ENCODE peak calls at places on chromosomes 7 and 10, in four cellular contexts. F is GM10248, V is heart right ventricle, P is suprapubic skin. E is an unnamed sample.

GRCh38 chr10:46296629-46297275 is 10.0 kb downstream of the ANTXRL start:
- DNase-seq in P (peak), V (no peak), F (no peak), E (no peak)

GRCh38 chr7:39428221-39428620 is 138.0 kb upstream of the YAE1 start:
- DNase-seq in P (no peak), F (no peak), V (no peak), E (no peak)

GRCh38 chr7:158975526-158976467 is 119.4 kb downstream of the DYNC2I1 start:
- DNase-seq in F (no peak), V (no peak), P (no peak), E (no peak)

GRCh38 chr10:1638889-1639418 is 98.4 kb downstream of the ADARB2 start:
- DNase-seq in P (no peak), F (no peak), V (no peak), E (no peak)

GRCh38 chr7:17043012-17043877 is 161.5 kb upstream of the AGR3 start:
- DNase-seq in V (no peak), P (no peak), F (no peak), E (no peak)

GRCh38 chr10:46524471-46525176 is 31.8 kb downstream of the GPRIN2 start:
- DNase-seq in P (peak), F (no peak), V (no peak), E (peak)

GRCh38 chr10:5165738-5166137 is 19.2 kb downstream of the AKR1C8 start:
- DNase-seq in V (no peak), P (no peak), F (no peak), E (no peak)

GRCh38 chr10:98374176-98374969 is 40.6 kb downstream of the PYROXD2 start:
- DNase-seq in P (no peak), F (no peak), V (no peak), E (no peak)

GRCh38 chr7:22192778-22193177 is 164.2 kb downstream of the RAPGEF5 start:
- DNase-seq in V (no peak), P (no peak), F (no peak), E (no peak)

GRCh38 chr10:26621243-26621888 is 76.1 kb upstream of the PDSS1 start:
- DNase-seq in V (no peak), F (no peak), P (no peak), E (no peak)

GRCh38 chr7:26369519-26370385 is 78.1 kb downstream of the SNX10 start:
- DNase-seq in P (no peak), V (no peak), F (peak), E (no peak)

GRCh38 chr7:69772699-69773436 is 174.6 kb downstream of the AUTS2 start:
- DNase-seq in V (no peak), F (no peak), P (no peak), E (no peak)

GRCh38 chr7:134730359-134730758 is 49.1 kb upstream of the CALD1 start:
- DNase-seq in V (no peak), P (no peak), F (no peak), E (no peak)

GRCh38 chr7:19747740-19748339 is 25.6 kb downstream of the TMEM196 start:
- DNase-seq in F (peak), P (no peak), V (no peak), E (no peak)

GRCh38 chr7:155865830-155866545 is 53.7 kb upstream of the SHH start:
- DNase-seq in P (peak), F (no peak), V (no peak), E (no peak)

GRCh38 chr10:88115968-88116367 is 252.5 kb downstream of the PTEN start:
- DNase-seq in P (no peak), F (no peak), V (no peak), E (no peak)

GRCh38 chr7:53657586-53657985 is 622.2 kb downstream of the POM121L12 start:
- DNase-seq in V (no peak), P (no peak), F (no peak), E (no peak)

GRCh38 chr10:323651-324293 is 188.5 kb downstream of the ZMYND11 start:
- DNase-seq in F (peak), V (peak), P (peak), E (peak)

GRCh38 chr7:130425798-130426197 is 15.0 kb downstream of the CEP41 start:
- DNase-seq in F (no peak), V (no peak), P (no peak), E (no peak)

GRCh38 chr7:96287168-96287567 is 34.7 kb downstream of the SLC25A13 start:
- DNase-seq in P (no peak), V (no peak), F (peak), E (no peak)

GRCh38 chr7:24884401-24884800 is 95.6 kb downstream of the OSBPL3 start:
- DNase-seq in F (no peak), P (no peak), V (no peak), E (no peak)

GRCh38 chr10:110141747-110142625 is 65.4 kb upstream of the MXI1 start:
- DNase-seq in F (no peak), P (no peak), V (peak), E (peak)

GRCh38 chr10:11901454-11902431 is 78.6 kb downstream of the PROSER2 start:
- DNase-seq in V (no peak), F (no peak), P (no peak), E (no peak)

GRCh38 chr7:28037220-28038010 is 143.2 kb downstream of the JAZF1 start:
- DNase-seq in P (no peak), F (peak), V (no peak), E (no peak)

GRCh38 chr7:73907554-73908122 is 46.7 kb downstream of the TMEM270 start:
- DNase-seq in F (no peak), P (peak), V (no peak), E (no peak)

GRCh38 chr10:5508786-5509185 is 9.4 kb upstream of the CALML5 start:
- DNase-seq in V (no peak), P (no peak), F (no peak), E (no peak)

GRCh38 chr7:127588697-127589482 is 679 bp downstream of the ARF5 start:
- DNase-seq in V (peak), F (peak), P (no peak), E (peak)

GRCh38 chr7:44858161-44858560 is 10.3 kb upstream of the H2AZ2 start:
- DNase-seq in V (no peak), P (no peak), F (no peak), E (no peak)

GRCh38 chr7:28207486-28208158 is 27.0 kb upstream of the JAZF1 start:
- DNase-seq in P (no peak), V (no peak), F (peak), E (no peak)

GRCh38 chr10:28776519-28776918 is 99.2 kb downstream of the BAMBI start:
- DNase-seq in F (no peak), P (no peak), V (no peak), E (no peak)

GRCh38 chr7:107078517-107078966 is 34.0 kb downstream of the PRKAR2B start:
- DNase-seq in P (no peak), V (no peak), F (no peak), E (no peak)

GRCh38 chr10:31320179-31320597 is 1.2 kb downstream of the ZEB1 start:
- DNase-seq in P (peak), V (peak), F (peak), E (peak)

GRCh38 chr10:79353000-79353406 is 5.7 kb downstream of the PPIF start:
- DNase-seq in F (peak), V (no peak), P (peak), E (no peak)

GRCh38 chr10:60346661-60347060 is 43.0 kb downstream of the ANK3 start:
- DNase-seq in V (no peak), P (no peak), F (no peak), E (no peak)

DNA sequence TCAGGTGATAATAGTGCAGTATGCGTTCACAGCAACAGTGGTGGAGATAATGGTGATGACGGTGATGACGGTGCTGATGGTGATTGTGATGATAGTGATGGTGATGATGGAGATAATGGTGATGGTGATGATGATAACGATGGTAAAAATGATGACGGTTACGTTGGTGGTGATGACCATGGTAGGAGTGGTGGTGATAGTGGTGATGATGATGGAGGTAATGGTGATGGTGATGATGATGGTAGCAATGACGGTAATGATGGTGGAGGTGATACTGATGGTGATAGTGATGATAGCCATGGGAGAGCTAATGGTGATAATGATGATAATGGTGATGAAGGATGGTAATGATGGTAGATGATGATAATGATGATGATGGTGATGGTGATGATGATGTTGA is 45.0 kb downstream of the FAM20C start:
- DNase-seq in P (no peak), V (no peak), F (no peak), E (no peak)
- TF ChIP-seq CTCF in P (no peak), V (no peak), F (no peak), E (no peak)

GRCh38 chr7:43729214-43729923 is at the start of gene COA1:
- DNase-seq in V (peak), P (peak), F (peak), E (peak)
- TF ChIP-seq CTCF in V (no peak), P (no peak), F (no peak), E (peak)

DNA sequence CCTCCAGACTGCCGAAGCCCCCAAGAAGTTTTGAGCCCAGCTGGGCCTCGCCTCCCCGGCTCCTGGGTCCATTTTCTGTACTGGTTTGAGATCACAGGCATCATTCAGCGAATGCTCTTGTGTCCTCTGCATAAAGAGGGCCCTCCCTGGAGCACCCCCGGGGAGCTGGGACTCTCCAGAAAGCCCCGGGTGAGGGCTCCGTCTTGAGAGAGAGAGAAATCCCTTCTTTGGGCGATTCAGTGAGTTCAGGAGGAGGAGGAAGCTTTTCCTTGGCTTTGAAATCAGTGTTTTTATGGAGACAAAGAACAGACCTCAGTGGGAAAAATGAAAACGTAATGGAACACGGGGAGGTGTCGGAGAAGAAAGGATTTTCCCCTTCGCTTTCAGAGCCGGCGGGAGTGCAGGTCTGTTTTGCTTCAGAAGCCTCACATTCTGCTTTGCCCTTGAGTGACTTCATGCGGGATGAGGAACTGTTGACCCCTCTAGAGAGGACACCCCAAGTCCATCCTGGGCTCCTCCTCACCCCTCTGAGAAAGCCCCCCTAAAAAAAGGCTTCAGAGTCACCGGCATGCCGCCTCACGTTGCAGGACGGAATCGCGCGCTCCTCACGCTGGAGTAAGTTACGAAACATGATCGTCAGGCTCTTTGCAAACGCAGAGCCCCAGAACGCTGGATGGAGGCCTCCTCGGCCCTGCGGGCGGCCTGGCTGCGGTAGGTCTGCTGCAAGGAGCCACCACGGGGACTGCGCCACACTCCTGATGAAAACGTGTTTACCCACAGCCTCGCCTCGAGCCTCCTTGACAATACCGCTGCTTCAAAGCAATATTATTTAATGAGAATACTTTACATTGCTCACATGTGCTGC is 8.5 kb upstream of the AP5Z1 start:
- DNase-seq in F (no peak), P (peak), V (no peak), E (no peak)
- TF ChIP-seq CTCF in F (no peak), P (no peak), V (no peak), E (no peak)

GRCh38 chr7:37282927-37283326 is 165.7 kb downstream of the ELMO1 start:
- DNase-seq in P (no peak), F (no peak), V (no peak), E (no peak)

GRCh38 chr7:37284285-37284684 is 164.4 kb downstream of the ELMO1 start:
- DNase-seq in V (no peak), P (no peak), F (no peak), E (no peak)

GRCh38 chr7:37283701-37284100 is 165.0 kb downstream of the ELMO1 start:
- DNase-seq in F (no peak), P (no peak), V (no peak), E (no peak)

GRCh38 chr7:37285701-37286475 is 162.8 kb downstream of the ELMO1 start:
- DNase-seq in P (no peak), V (no peak), F (no peak), E (no peak)

GRCh38 chr7:37284805-37285211 is 163.9 kb downstream of the ELMO1 start:
- DNase-seq in V (peak), F (peak), P (no peak), E (peak)
- TF ChIP-seq CTCF in V (peak), F (peak), P (peak), E (peak)

DNA sequence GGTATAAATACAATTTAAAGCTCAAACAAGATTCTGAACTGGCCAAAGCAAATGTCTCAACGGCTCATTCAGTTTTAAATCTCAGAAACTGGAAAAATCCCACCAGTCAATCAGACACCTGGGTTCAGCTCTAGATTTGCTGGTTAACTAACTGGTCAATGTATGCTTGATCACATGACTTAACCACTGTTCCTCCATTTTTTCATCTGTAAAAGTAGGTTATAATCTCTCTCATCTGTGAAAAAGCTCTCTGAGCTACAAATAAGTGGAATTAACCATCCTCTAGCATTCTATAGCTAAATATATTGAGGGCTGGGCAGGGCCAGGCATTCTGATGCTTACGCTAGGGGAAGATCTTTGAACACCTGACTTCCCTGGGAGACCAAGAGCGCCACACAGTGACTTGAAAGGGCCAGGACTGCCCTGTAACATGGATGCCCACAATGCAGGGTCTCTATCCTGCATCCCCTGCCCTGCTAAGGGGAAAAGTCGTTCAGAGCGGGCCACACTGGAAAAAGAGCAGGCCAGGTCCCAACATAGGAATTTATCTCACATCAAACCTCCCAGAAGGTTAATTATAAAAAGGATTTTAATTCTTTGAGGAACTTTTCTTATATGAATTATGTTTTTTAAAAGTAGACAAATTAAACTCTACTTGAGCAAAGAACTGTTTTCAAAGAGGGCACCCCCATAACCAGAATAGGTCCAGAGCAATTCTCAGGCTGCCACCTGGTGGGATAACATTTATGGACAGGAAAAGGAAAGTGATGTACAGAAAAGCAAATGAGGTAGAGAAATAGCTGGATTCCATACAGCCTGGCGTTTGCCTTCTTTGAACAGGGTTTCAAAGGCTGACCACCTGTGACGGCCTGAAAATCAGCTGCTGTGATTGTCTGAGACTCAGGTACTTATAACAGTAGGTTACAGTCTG is 1.8 kb downstream of the RP9 start:
- DNase-seq in P (no peak), F (peak), V (no peak), E (no peak)
- TF ChIP-seq CTCF in P (peak), F (peak), V (peak), E (peak)

GRCh38 chr10:73495226-73495883 is 469 bp downstream of the PPP3CB start:
- DNase-seq in P (peak), F (peak), V (peak), E (peak)
- TF ChIP-seq CTCF in P (no peak), F (no peak), V (no peak), E (no peak)

GRCh38 chr10:125719173-125720001 is at the start of gene EDRF1:
- DNase-seq in F (peak), V (peak), P (peak), E (peak)
- TF ChIP-seq CTCF in F (no peak), V (no peak), P (no peak), E (no peak)

DNA sequence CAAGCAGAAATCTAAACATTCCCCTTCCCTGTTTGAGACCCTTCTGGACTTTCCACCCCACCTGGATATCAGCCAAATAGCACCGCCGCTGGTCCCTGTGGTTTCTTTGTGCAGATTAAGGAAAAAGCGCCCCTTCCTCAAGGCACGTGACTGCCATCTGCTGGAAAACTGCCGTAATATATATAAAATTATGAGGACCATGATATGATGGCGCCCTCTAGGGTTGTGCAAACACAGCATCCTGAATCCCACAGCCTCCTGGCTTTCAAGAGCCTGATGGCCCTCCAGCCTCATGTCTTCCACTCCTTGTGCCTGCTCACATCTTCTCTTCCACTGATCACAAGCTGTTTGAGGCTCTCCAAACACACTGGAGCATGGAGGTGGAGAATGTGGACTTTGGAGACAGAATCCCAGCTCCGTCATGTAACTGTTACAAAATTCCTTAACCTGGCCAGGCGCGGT is 121.3 kb downstream of the MYL10 start:
- DNase-seq in P (no peak), V (no peak), F (no peak), E (no peak)
- TF ChIP-seq CTCF in P (no peak), V (peak), F (peak), E (peak)

GRCh38 chr10:7756360-7756992 is 31.3 kb downstream of the KIN start:
- DNase-seq in P (no peak), F (no peak), V (no peak), E (no peak)
- TF ChIP-seq CTCF in P (no peak), F (peak), V (peak), E (peak)

GRCh38 chr10:103044942-103045489 is 126.9 kb downstream of the CNNM2 start:
- DNase-seq in V (no peak), F (no peak), P (no peak), E (no peak)
- TF ChIP-seq CTCF in V (no peak), F (no peak), P (no peak), E (no peak)